ENCODE peak calls at places on chromosomes 4 and X, in four cellular contexts. U, P, G and C are unnamed samples.

GRCh38 chr4:24456431-24456830 is 127.9 kb downstream of the DHX15 start:
- DNase-seq in P (no peak), G (no peak), U (no peak), C (no peak)

GRCh38 chr4:134201216-134202098 is at the start of gene PABPC4L:
- DNase-seq in G (no peak), U (peak; percentile 54), P (peak; percentile 49), C (peak; percentile 84)

GRCh38 chr4:81600511-81601269 is 129.0 kb upstream of the RASGEF1B start:
- DNase-seq in U (no peak), P (no peak), G (no peak), C (peak; percentile 93)

GRCh38 chr4:2535386-2536192 is 858 bp upstream of the FAM193A start:
- DNase-seq in P (peak; percentile 87), G (no peak), U (peak; percentile 66), C (peak; percentile 78)

GRCh38 chrX:7146703-7147430 is 645 bp upstream of the STS start:
- DNase-seq in P (peak; percentile 61), U (peak; percentile 65), G (peak; percentile 20), C (no peak)

GRCh38 chrX:143121471-143121870 is 95.7 kb downstream of the SPANXN4 start:
- DNase-seq in P (no peak), U (no peak), G (no peak), C (no peak)

GRCh38 chr4:40232610-40233009 is 35.8 kb downstream of the RHOH start:
- DNase-seq in U (no peak), G (no peak), P (no peak), C (no peak)

GRCh38 chr4:183659919-183660318 is 826 bp downstream of the TRAPPC11 start:
- DNase-seq in U (no peak), G (no peak), P (no peak), C (no peak)

GRCh38 chrX:50747471-50747900 is 66.5 kb downstream of the SHROOM4 start:
- DNase-seq in G (no peak), P (no peak), U (no peak), C (no peak)

GRCh38 chr4:156792462-156793085 is 179.0 kb downstream of the PDGFC start:
- DNase-seq in G (no peak), P (no peak), U (no peak), C (no peak)

GRCh38 chr4:122776916-122777315 is 44.4 kb downstream of the BBS12 start:
- DNase-seq in G (no peak), U (no peak), P (no peak), C (no peak)

GRCh38 chr4:126784966-126785580 is 847.7 kb upstream of the INTU start:
- DNase-seq in G (no peak), U (no peak), P (no peak), C (peak; percentile 83)

GRCh38 chr4:142567199-142567598 is 278.9 kb downstream of the INPP4B start:
- DNase-seq in P (no peak), U (no peak), G (no peak), C (peak; percentile 63)

GRCh38 chr4:43607827-43608461 is 715.4 kb downstream of the GRXCR1 start:
- DNase-seq in P (no peak), G (no peak), U (no peak), C (no peak)

GRCh38 chrX:20515841-20516461 is 249.2 kb upstream of the RPS6KA3 start:
- DNase-seq in G (no peak), U (no peak), P (no peak), C (no peak)

GRCh38 chrX:133668225-133668931 is 253.1 kb upstream of the GPC4 start:
- DNase-seq in G (no peak), P (no peak), U (no peak), C (no peak)

GRCh38 chrX:64894454-64895038 is 81.7 kb downstream of the ZC4H2 start:
- DNase-seq in P (no peak), G (no peak), U (no peak), C (peak; percentile 70)

GRCh38 chrX:136635235-136635634 is 12.7 kb upstream of the CD40LG start:
- DNase-seq in U (no peak), P (no peak), G (no peak), C (no peak)

GRCh38 chr4:55216871-55217635 is 91.7 kb upstream of the KDR start:
- DNase-seq in P (no peak), U (no peak), G (no peak), C (no peak)

GRCh38 chr4:78288327-78288726 is 231.2 kb downstream of the FRAS1 start:
- DNase-seq in P (no peak), G (no peak), U (no peak), C (no peak)

GRCh38 chr4:106039796-106040195 is 144.5 kb downstream of the NPNT start:
- DNase-seq in U (no peak), G (no peak), P (no peak), C (no peak)

GRCh38 chrX:2592279-2592678 is 91.5 kb upstream of the DHRSX start:
- DNase-seq in P (no peak), G (no peak), U (no peak), C (no peak)

GRCh38 chr4:166816901-166817300 is 417.4 kb downstream of the SPOCK3 start:
- DNase-seq in G (no peak), U (no peak), P (no peak), C (no peak)

GRCh38 chr4:107449611-107450369 is 270.2 kb downstream of the PAPSS1 start:
- DNase-seq in P (no peak), U (no peak), G (no peak), C (no peak)

GRCh38 chr4:88219099-88219498 is 60.7 kb upstream of the ABCG2 start:
- DNase-seq in P (no peak), G (no peak), U (no peak), C (no peak)

GRCh38 chr4:107094332-107094731 is 58.2 kb upstream of the DKK2 start:
- DNase-seq in P (no peak), G (no peak), U (no peak), C (no peak)

GRCh38 chr4:20840648-20841190 is 140.5 kb downstream of the PACRGL start:
- DNase-seq in G (no peak), P (no peak), U (no peak), C (no peak)

GRCh38 chr4:124509151-124509550 is 203.4 kb downstream of the ANKRD50 start:
- DNase-seq in P (no peak), G (no peak), U (no peak), C (no peak)

GRCh38 chr4:2354760-2355159 is 63.7 kb downstream of the ZFYVE28 start:
- DNase-seq in G (no peak), U (no peak), P (no peak), C (peak; percentile 2)

GRCh38 chr4:180960758-180961401 is 1282.3 kb upstream of the TENM3 start:
- DNase-seq in G (no peak), U (no peak), P (no peak), C (peak; percentile 59)

GRCh38 chr4:149885896-149886295 is 70.3 kb upstream of the IQCM start:
- DNase-seq in P (no peak), U (no peak), G (no peak), C (no peak)

GRCh38 chr4:147325566-147325965 is 155.3 kb upstream of the EDNRA start:
- DNase-seq in U (no peak), G (no peak), P (no peak), C (no peak)

GRCh38 chr4:78059524-78059889 is 2.4 kb downstream of the FRAS1 start:
- DNase-seq in P (peak; percentile 29), G (no peak), U (peak; percentile 65), C (peak; percentile 88)

GRCh38 chr4:117447925-117448324 is 362.5 kb upstream of the TRAM1L1 start:
- DNase-seq in P (no peak), G (no peak), U (no peak), C (no peak)

GRCh38 chr4:68218044-68218443 is 27.4 kb downstream of the TMPRSS11B start:
- DNase-seq in G (no peak), P (no peak), U (no peak), C (no peak)

GRCh38 chr4:153643406-153644016 is 40.6 kb upstream of the TLR2 start:
- DNase-seq in P (no peak), G (no peak), U (no peak), C (no peak)